ENCODE peak calls at places on chromosome 1, in nine cellular contexts. Y, J, W, D, S, V, T, U and X are unnamed samples.

GRCh38 chr1:94042388-94042787 is 78.6 kb downstream of the ABCA4 start:
- DNase-seq in Y (no peak), J (no peak), W (no peak), D (no peak), S (no peak), V (no peak), T (no peak), U (no peak), X (no peak)

GRCh38 chr1:9538669-9539164 is 548 bp upstream of the SLC25A33 start:
- DNase-seq in Y (no peak), J (no peak), W (no peak), D (peak; percentile 32), S (no peak), V (no peak), T (no peak), U (no peak), X (no peak)

GRCh38 chr1:201488817-201489581 is 17.9 kb downstream of the CSRP1 start:
- DNase-seq in Y (no peak), J (no peak), W (peak; percentile 77), D (peak; percentile 27), S (peak; percentile 63), V (no peak), T (peak; percentile 92), U (no peak), X (no peak)

GRCh38 chr1:173900992-173901391 is 16.1 kb downstream of the SERPINC1 start:
- DNase-seq in Y (no peak), J (no peak), W (no peak), D (no peak), S (no peak), V (no peak), T (no peak), U (no peak), X (no peak)

GRCh38 chr1:156887324-156887723 is 6.2 kb upstream of the PEAR1 start:
- DNase-seq in Y (no peak), J (no peak), W (no peak), D (no peak), S (no peak), V (no peak), T (no peak), U (no peak), X (no peak)

GRCh38 chr1:12438349-12438924 is 179.6 kb downstream of the DHRS3 start:
- DNase-seq in Y (no peak), J (peak; percentile 50), W (no peak), D (no peak), S (no peak), V (no peak), T (peak; percentile 37), U (no peak), X (no peak)

GRCh38 chr1:21255284-21255942 is 34.9 kb downstream of the ECE1 start:
- DNase-seq in Y (peak; percentile 90), J (peak; percentile 33), W (peak; percentile 88), D (peak; percentile 89), S (no peak), V (peak; percentile 62), T (peak; percentile 72), U (peak; percentile 63), X (peak; percentile 97)

GRCh38 chr1:86429830-86430229 is 5.9 kb downstream of the CLCA2 start:
- DNase-seq in Y (peak; percentile 47), J (no peak), W (peak; percentile 76), D (peak; percentile 30), S (peak; percentile 89), V (no peak), T (peak; percentile 89), U (no peak), X (no peak)